ENCODE peak calls at places on chromosomes 7 and 10, in five cellular contexts. P is effector memory CD8-positive, alpha-beta T cell; M is neuronal stem cell; J is transverse colon; L is brain microvascular endothelial cell. E is an unnamed sample.

GRCh38 chr7:135342887-135343286 is 109.2 kb downstream of the STRA8 start:
- DNase-seq in L (no peak), M (no peak), J (no peak), P (no peak), E (no peak)

GRCh38 chr7:50359995-50360925 is 55.7 kb downstream of the IKZF1 start:
- DNase-seq in L (no peak), M (no peak), J (peak; percentile 54), P (peak; percentile 71), E (no peak)

GRCh38 chr10:123800299-123800698 is 91.3 kb downstream of the CPXM2 start:
- DNase-seq in J (no peak), L (no peak), M (no peak), P (no peak), E (no peak)

GRCh38 chr10:100148353-100149211 is 37.2 kb downstream of the ERLIN1 start:
- DNase-seq in J (no peak), L (peak; percentile 9), P (no peak), M (no peak), E (no peak)

GRCh38 chr10:133335238-133336122 is 1.2 kb downstream of the CALY start:
- DNase-seq in J (peak; percentile 62), M (peak; percentile 70), P (peak; percentile 85), L (peak; percentile 50), E (peak; percentile 4)

GRCh38 chr10:36437367-36437766 is 688.0 kb upstream of the ANKRD30A start:
- DNase-seq in J (no peak), P (no peak), M (no peak), L (no peak), E (no peak)

GRCh38 chr7:44521347-44522095 is 19.6 kb downstream of the NPC1L1 start:
- DNase-seq in P (no peak), L (no peak), M (no peak), J (no peak), E (no peak)

GRCh38 chr7:26090927-26091519 is 61.0 kb upstream of the NFE2L3 start:
- DNase-seq in J (no peak), P (peak; percentile 9), M (peak; percentile 62), L (peak; percentile 43), E (peak; percentile 83)

GRCh38 chr7:141944811-141945210 is 2.0 kb downstream of the CLEC5A start:
- DNase-seq in J (no peak), L (no peak), M (no peak), P (no peak), E (no peak)

GRCh38 chr7:107898997-107899594 is 8.1 kb downstream of the DLD start:
- DNase-seq in J (no peak), M (no peak), L (no peak), P (no peak), E (no peak)

GRCh38 chr7:20642171-20642570 is 26.7 kb downstream of the ABCB5 start:
- DNase-seq in L (no peak), M (no peak), J (no peak), P (no peak), E (no peak)

GRCh38 chr7:66522518-66522917 is 106.2 kb upstream of the KCTD7 start:
- DNase-seq in J (no peak), M (no peak), L (no peak), P (no peak), E (no peak)